ENCODE peak calls at places on chromosome 14, in seven cellular contexts. X is NCI-H1436; U is T follicular helper cell; R is stimulated activated CD4-positive, alpha-beta T cell treated with anti-CD3 and anti-CD28 coated beads, TNF-alpha, amount 100 ng/mL, for 1 hour; M is fibroblast of the aortic adventitia; Z is activated effector memory CD4-positive, alpha-beta T cell treated with Interleukin-2 at 50 U/mL for 16 hours; A is activated CD8-positive, alpha-beta T cell treated with anti-CD3 and anti-CD28 coated beads, Interleukin-2, amount 10 ng/mL, durations not matched to agents 7 days and 5 days. C is an unnamed sample.

GRCh38 chr14:69349091-69349777 is 48.9 kb downstream of the ERH start:
- DNase-seq in A (no peak), X (no peak), U (no peak), R (no peak), Z (no peak), M (no peak), C (no peak)

GRCh38 chr14:79369359-79370332 is 841.7 kb downstream of the DIO2 start:
- DNase-seq in R (no peak), U (no peak), M (peak), X (no peak), A (no peak), Z (no peak), C (peak)

GRCh38 chr14:103502877-103503276 is 19.8 kb downstream of the CKB start:
- DNase-seq in U (no peak), X (no peak), A (no peak), M (no peak), R (no peak), Z (no peak), C (no peak)

GRCh38 chr14:56002876-56003625 is 115.2 kb upstream of the PELI2 start:
- DNase-seq in A (peak), X (no peak), U (peak), M (no peak), R (no peak), Z (peak), C (no peak)

GRCh38 chr14:98633380-98633779 is 638.6 kb downstream of the BCL11B start:
- DNase-seq in Z (no peak), A (no peak), R (no peak), U (no peak), M (no peak), X (peak), C (peak)

GRCh38 chr14:90556050-90556477 is 159.2 kb downstream of the CALM1 start:
- DNase-seq in A (no peak), Z (no peak), U (no peak), M (no peak), X (no peak), R (no peak), C (no peak)

GRCh38 chr14:54787263-54787662 is 115.4 kb downstream of the GCH1 start:
- DNase-seq in A (no peak), U (no peak), R (no peak), M (no peak), Z (no peak), X (no peak), C (no peak)

GRCh38 chr14:56754966-56755365 is 55.3 kb downstream of the OTX2 start:
- DNase-seq in U (no peak), X (no peak), R (no peak), A (no peak), M (no peak), Z (no peak), C (no peak)

GRCh38 chr14:90616881-90617280 is 199.3 kb downstream of the TTC7B start:
- DNase-seq in A (no peak), U (no peak), Z (no peak), X (no peak), R (no peak), M (no peak), C (peak)

GRCh38 chr14:32403688-32404087 is 74.6 kb downstream of the AKAP6 start:
- DNase-seq in Z (no peak), M (no peak), U (no peak), R (no peak), A (no peak), X (no peak), C (peak)

C was measured in HT1080.